ENCODE peak calls at places on chromosomes 12 and 14, in ten cellular contexts. B is amniotic stem cell; Y is kidney tubule cell; U is brain microvascular endothelial cell; K is CD4-positive, alpha-beta T cell; W is globus pallidus; M is RCC 7860; X is activated T-helper 1 cell treated with Interleukin-2 at 50 U/mL for 16 hours; A is HFFc6; R is Caco-2. O is an unnamed sample.

GRCh38 chr12:41521872-41522379 is 333.8 kb downstream of the PDZRN4 start:
- DNase-seq in B (no peak), Y (peak; percentile 89), U (peak; percentile 62), K (no peak), W (no peak), M (peak; percentile 77), X (no peak), A (peak; percentile 88), R (no peak), O (peak; percentile 27)

GRCh38 chr14:32383337-32384009 is 54.4 kb downstream of the AKAP6 start:
- DNase-seq in B (no peak), Y (no peak), U (no peak), K (no peak), W (no peak), M (no peak), X (no peak), A (no peak), R (no peak), O (no peak)

GRCh38 chr14:104855532-104856090 is 9.5 kb upstream of the CEP170B start:
- DNase-seq in B (no peak), Y (no peak), U (no peak), K (no peak), W (no peak), M (no peak), X (no peak), A (no peak), R (no peak), O (no peak)

GRCh38 chr12:42589465-42590323 is at the start of gene PRICKLE1:
- DNase-seq in B (no peak), Y (peak; percentile 76), U (peak; percentile 22), K (no peak), W (no peak), M (peak; percentile 14), X (no peak), A (no peak), R (peak; percentile 61), O (no peak)

GRCh38 chr14:21917699-21918436 is 244.2 kb upstream of the OR4E1 start:
- DNase-seq in B (peak; percentile 43), Y (peak; percentile 69), U (peak; percentile 65), K (peak; percentile 44), W (peak; percentile 74), M (peak; percentile 3), X (peak; percentile 20), A (peak; percentile 22), R (peak; percentile 42), O (peak; percentile 27)

GRCh38 chr14:50943943-50944646 is at the start of gene PYGL:
- DNase-seq in B (no peak), Y (peak; percentile 78), U (peak; percentile 47), K (no peak), W (no peak), M (peak; percentile 22), X (no peak), A (peak; percentile 39), R (peak; percentile 88), O (no peak)

GRCh38 chr14:20935303-20935984 is 19.8 kb upstream of the RNASE2 start:
- DNase-seq in B (no peak), Y (no peak), U (no peak), K (no peak), W (no peak), M (no peak), X (no peak), A (no peak), R (no peak), O (no peak)

GRCh38 chr12:107320031-107320928 is 226.9 kb upstream of the CRY1 start:
- DNase-seq in B (peak; percentile 9), Y (peak; percentile 88), U (peak; percentile 45), K (peak; percentile 80), W (no peak), M (no peak), X (peak; percentile 70), A (no peak), R (peak; percentile 18), O (no peak)

GRCh38 chr12:99130808-99131538 is 485.9 kb downstream of the APAF1 start:
- DNase-seq in B (no peak), Y (no peak), U (peak; percentile 32), K (no peak), W (no peak), M (no peak), X (no peak), A (no peak), R (no peak), O (no peak)

GRCh38 chr12:92827836-92828431 is 101.2 kb downstream of the EEA1 start:
- DNase-seq in B (peak; percentile 18), Y (peak; percentile 42), U (peak; percentile 57), K (peak; percentile 22), W (no peak), M (peak; percentile 46), X (no peak), A (peak; percentile 38), R (peak; percentile 61), O (peak; percentile 20)

GRCh38 chr12:98698603-98699463 is 53.7 kb downstream of the APAF1 start:
- DNase-seq in B (peak; percentile 15), Y (peak; percentile 71), U (peak; percentile 48), K (peak; percentile 11), W (peak; percentile 85), M (peak; percentile 39), X (peak; percentile 9), A (peak; percentile 48), R (peak; percentile 54), O (no peak)

GRCh38 chr14:96160030-96160912 is 44.4 kb upstream of the BDKRB2 start:
- DNase-seq in B (no peak), Y (no peak), U (no peak), K (no peak), W (no peak), M (no peak), X (no peak), A (no peak), R (no peak), O (no peak)

GRCh38 chr12:6539276-6540134 is 5.2 kb downstream of the GAPDH start:
- DNase-seq in B (no peak), Y (peak; percentile 55), U (no peak), K (no peak), W (no peak), M (no peak), X (no peak), A (no peak), R (no peak), O (peak; percentile 46)

GRCh38 chr12:64598831-64599230 is 11.5 kb upstream of the RASSF3 start:
- DNase-seq in B (no peak), Y (no peak), U (no peak), K (no peak), W (no peak), M (no peak), X (no peak), A (no peak), R (no peak), O (no peak)

GRCh38 chr14:52355526-52355925 is 41.4 kb downstream of the PTGER2 start:
- DNase-seq in B (no peak), Y (peak; percentile 58), U (no peak), K (no peak), W (no peak), M (peak; percentile 48), X (no peak), A (no peak), R (no peak), O (no peak)

GRCh38 chr12:6567112-6567680 is 895 bp downstream of the NOP2 start:
- DNase-seq in B (no peak), Y (no peak), U (no peak), K (no peak), W (no peak), M (no peak), X (no peak), A (no peak), R (no peak), O (no peak)

GRCh38 chr12:77179515-77179914 is 114.1 kb upstream of the E2F7 start:
- DNase-seq in B (no peak), Y (no peak), U (no peak), K (no peak), W (no peak), M (no peak), X (no peak), A (no peak), R (no peak), O (no peak)

GRCh38 chr12:124359671-124360581 is 65.0 kb downstream of the RFLNA start:
- DNase-seq in B (no peak), Y (no peak), U (no peak), K (no peak), W (peak; percentile 68), M (no peak), X (no peak), A (no peak), R (no peak), O (no peak)

GRCh38 chr14:74739293-74740030 is 23.7 kb upstream of the YLPM1 start:
- DNase-seq in B (no peak), Y (peak; percentile 59), U (no peak), K (no peak), W (no peak), M (no peak), X (no peak), A (no peak), R (no peak), O (no peak)

GRCh38 chr12:131895640-131896079 is 1.2 kb downstream of the ULK1 start:
- DNase-seq in B (no peak), Y (no peak), U (no peak), K (no peak), W (no peak), M (no peak), X (no peak), A (no peak), R (no peak), O (no peak)

GRCh38 chr12:47306130-47306529 is 226.4 kb upstream of the AMIGO2 start:
- DNase-seq in B (no peak), Y (no peak), U (no peak), K (no peak), W (no peak), M (no peak), X (no peak), A (no peak), R (no peak), O (no peak)

GRCh38 chr14:69054030-69054429 is 74.9 kb upstream of the ACTN1 start:
- DNase-seq in B (no peak), Y (no peak), U (no peak), K (no peak), W (no peak), M (no peak), X (no peak), A (no peak), R (no peak), O (no peak)

GRCh38 chr14:105899657-105900397 is 373.4 kb downstream of the TMEM121 start:
- DNase-seq in B (no peak), Y (no peak), U (no peak), K (no peak), W (no peak), M (no peak), X (no peak), A (no peak), R (no peak), O (no peak)

GRCh38 chr12:50589650-50590435 is 85.1 kb downstream of the DIP2B start:
- DNase-seq in B (peak; percentile 73), Y (peak; percentile 53), U (peak; percentile 92), K (no peak), W (no peak), M (peak; percentile 73), X (no peak), A (peak; percentile 93), R (no peak), O (peak; percentile 63)

GRCh38 chr12:121799842-121800693 is 3.7 kb upstream of the SETD1B start:
- DNase-seq in B (peak; percentile 76), Y (peak; percentile 93), U (peak; percentile 77), K (peak; percentile 59), W (peak; percentile 75), M (peak; percentile 73), X (peak; percentile 71), A (peak; percentile 76), R (peak; percentile 91), O (no peak)